ENCODE peak calls at places on chromosome 19, in ten cellular contexts. D is effector CD4-positive, alpha-beta T cell; Z is central memory CD4-positive, alpha-beta T cell; J is stimulated activated CD4-positive, alpha-beta T cell treated with anti-CD3 and anti-CD28 coated beads, Interleukin-2, amount 100 ng/mL, for 24 hours; L is tibial nerve; Q is G401; B is T-helper 2 cell; W is brain microvascular endothelial cell; G is GM23338; N is stimulated activated CD8-positive, alpha-beta memory T cell treated with anti-CD3 and anti-CD28 coated beads, Interleukin-7, amount 100 ng/mL, for 4 hours. U is an unnamed sample.

GRCh38 chr19:13089139-13089856 is 13.4 kb downstream of the LYL1 start:
- DNase-seq in J (no peak), Q (peak; percentile 56), L (no peak), Z (no peak), N (no peak), D (no peak), W (no peak), B (no peak), G (peak; percentile 89), U (peak; percentile 41)

GRCh38 chr19:49150106-49150943 is 4.9 kb downstream of the HRC start:
- DNase-seq in D (no peak), Z (no peak), L (peak; percentile 58), J (peak; percentile 37), W (peak; percentile 64), Q (peak; percentile 91), G (peak; percentile 95), B (no peak), N (no peak), U (peak; percentile 77)

GRCh38 chr19:3285647-3286176 is 61.3 kb downstream of the CELF5 start:
- DNase-seq in Q (no peak), Z (no peak), G (peak; percentile 93), J (peak; percentile 60), B (peak; percentile 16), L (no peak), D (peak; percentile 53), N (no peak), W (no peak), U (peak; percentile 32)

GRCh38 chr19:4580021-4580901 is 20.8 kb upstream of the SEMA6B start:
- DNase-seq in Q (no peak), J (no peak), D (no peak), B (no peak), G (peak; percentile 89), L (no peak), Z (no peak), N (no peak), W (no peak), U (no peak)

GRCh38 chr19:38210458-38210987 is 13.5 kb downstream of the DPF1 start:
- DNase-seq in D (no peak), N (no peak), G (peak; percentile 97), W (no peak), Z (no peak), Q (no peak), B (no peak), J (no peak), L (peak; percentile 19), U (no peak)

GRCh38 chr19:1407662-1408299 is 395 bp downstream of the DAZAP1 start:
- DNase-seq in Q (no peak), N (no peak), W (no peak), D (peak; percentile 36), J (peak; percentile 52), G (no peak), Z (peak; percentile 38), L (no peak), B (peak; percentile 44), U (no peak)

GRCh38 chr19:48962029-48962848 is 2.9 kb upstream of the FTL start:
- DNase-seq in Q (peak; percentile 29), Z (no peak), W (no peak), L (no peak), J (peak; percentile 59), D (no peak), G (peak; percentile 59), N (no peak), B (no peak), U (peak; percentile 56)

GRCh38 chr19:17447704-17448189 is 721 bp downstream of the TMEM221 start:
- DNase-seq in W (no peak), L (no peak), Q (no peak), B (no peak), Z (no peak), J (no peak), D (no peak), N (no peak), G (no peak), U (no peak)

GRCh38 chr19:6424190-6424938 is at the start of gene KHSRP:
- DNase-seq in B (peak; percentile 6), Z (no peak), Q (no peak), L (no peak), W (no peak), N (no peak), J (peak; percentile 46), D (no peak), G (peak; percentile 45), U (peak; percentile 99)

GRCh38 chr19:48135411-48135810 is 24.8 kb upstream of the PLA2G4C start:
- DNase-seq in J (no peak), D (no peak), N (no peak), W (no peak), L (no peak), G (peak; percentile 29), Z (no peak), Q (no peak), B (no peak), U (no peak)

GRCh38 chr19:7366701-7367420 is 18.1 kb downstream of the ARHGEF18 start:
- DNase-seq in L (no peak), W (peak; percentile 54), B (no peak), D (no peak), Z (peak; percentile 38), G (peak; percentile 76), N (no peak), Q (no peak), J (peak; percentile 38), U (no peak)

GRCh38 chr19:51654783-51655182 is 8.2 kb upstream of the SIGLEC14 start:
- DNase-seq in W (no peak), N (no peak), J (no peak), G (peak; percentile 61), L (no peak), Q (no peak), D (no peak), B (no peak), Z (no peak), U (no peak)

GRCh38 chr19:33293255-33294057 is 8.9 kb downstream of the CEBPA start:
- DNase-seq in G (no peak), J (no peak), W (peak; percentile 59), B (no peak), D (no peak), L (no peak), N (no peak), Z (no peak), Q (peak; percentile 43), U (peak; percentile 61)

GRCh38 chr19:18645035-18645511 is 8.2 kb downstream of the KLHL26 start:
- DNase-seq in N (no peak), B (no peak), D (no peak), W (no peak), L (no peak), Q (no peak), G (no peak), Z (no peak), J (no peak), U (no peak)

GRCh38 chr19:37654118-37654517 is 1.1 kb downstream of the ZFP30 start:
- DNase-seq in B (no peak), W (no peak), D (no peak), Z (no peak), J (no peak), Q (no peak), G (no peak), N (no peak), L (no peak), U (no peak)

GRCh38 chr19:1616875-1617274 is 11.6 kb upstream of the UQCR11 start:
- DNase-seq in Z (no peak), Q (no peak), J (no peak), D (no peak), G (no peak), W (no peak), N (no peak), L (no peak), B (no peak), U (no peak)

GRCh38 chr19:49912965-49913685 is 15.9 kb upstream of the ATF5 start:
- DNase-seq in D (no peak), W (no peak), B (no peak), L (no peak), Z (no peak), G (peak; percentile 77), N (no peak), J (no peak), Q (no peak), U (no peak)

GRCh38 chr19:13092608-13093260 is 9.9 kb downstream of the LYL1 start:
- DNase-seq in D (no peak), G (no peak), B (no peak), L (no peak), W (no peak), Q (no peak), N (no peak), J (no peak), Z (no peak), U (no peak)

GRCh38 chr19:2394669-2395292 is 32.6 kb downstream of the TIMM13 start:
- DNase-seq in G (no peak), Q (no peak), J (no peak), Z (no peak), B (no peak), W (no peak), N (no peak), D (no peak), L (no peak), U (no peak)

GRCh38 chr19:7916908-7917291 is 2.3 kb downstream of the TGFBR3L start:
- DNase-seq in Z (no peak), G (peak; percentile 47), D (no peak), Q (no peak), B (no peak), L (no peak), N (no peak), W (no peak), J (no peak), U (no peak)

GRCh38 chr19:41443813-41444455 is 978 bp downstream of the ERICH4 start:
- DNase-seq in G (no peak), L (no peak), N (no peak), J (no peak), D (no peak), B (no peak), Q (no peak), Z (no peak), W (no peak), U (no peak)

GRCh38 chr19:46866407-46867132 is 5.8 kb downstream of the ARHGAP35 start:
- DNase-seq in B (no peak), N (no peak), L (no peak), Z (no peak), G (no peak), J (no peak), Q (no peak), D (no peak), W (no peak), U (no peak)

GRCh38 chr19:30073152-30074000 is 131.3 kb downstream of the URI1 start:
- DNase-seq in B (no peak), W (no peak), Z (no peak), G (peak; percentile 21), L (no peak), N (no peak), D (no peak), J (no peak), Q (peak; percentile 7), U (no peak)

GRCh38 chr19:41707871-41708371 is 505 bp upstream of the CEACAM5 start:
- DNase-seq in D (no peak), G (no peak), Z (no peak), B (no peak), N (no peak), J (no peak), W (no peak), Q (no peak), L (no peak), U (no peak)